ENCODE peak calls at places on chromosomes 3 and 15, in six cellular contexts. One of them, this sample, is unnamed.
A peak's percentile ranks its signal among the peaks of the same experiment; 100 is the strongest.

GRCh38 chr15:74041777-74042435 is 40.4 kb downstream of the GOLGA6A start:
- DNase-seq in GM10248: no peak
- DNase-seq in NCI-H2081 treated with DMSO at 0.1 percent for 48 hours: no peak
- DNase-seq in endothelial cell: no peak
- DNase-seq in NCI-H1694: no peak
- DNase-seq in brain microvascular endothelial cell: no peak
- DNase-seq in this sample: no peak

GRCh38 chr15:44727462-44728231 is 8.7 kb upstream of the TRIM69 start:
- DNase-seq in GM10248: no peak
- DNase-seq in NCI-H2081 treated with DMSO at 0.1 percent for 48 hours: no peak
- DNase-seq in endothelial cell: no peak
- DNase-seq in NCI-H1694: no peak
- DNase-seq in brain microvascular endothelial cell: no peak
- DNase-seq in this sample: no peak

GRCh38 chr3:191944835-191945234 is 483.9 kb downstream of the PYDC2 start:
- DNase-seq in GM10248: no peak
- DNase-seq in NCI-H2081 treated with DMSO at 0.1 percent for 48 hours: no peak
- DNase-seq in endothelial cell: no peak
- DNase-seq in NCI-H1694: no peak
- DNase-seq in brain microvascular endothelial cell: no peak
- DNase-seq in this sample: no peak

GRCh38 chr3:139388961-139389551 is 391 bp downstream of the COPB2 start:
- DNase-seq in GM10248: peak; percentile 24
- DNase-seq in NCI-H2081 treated with DMSO at 0.1 percent for 48 hours: no peak
- DNase-seq in endothelial cell: no peak
- DNase-seq in NCI-H1694: no peak
- DNase-seq in brain microvascular endothelial cell: no peak
- DNase-seq in this sample: peak; percentile 2

GRCh38 chr3:161560006-161560637 is 63.5 kb downstream of the OTOL1 start:
- DNase-seq in GM10248: no peak
- DNase-seq in NCI-H2081 treated with DMSO at 0.1 percent for 48 hours: no peak
- DNase-seq in endothelial cell: peak; percentile 65
- DNase-seq in NCI-H1694: peak; percentile 29
- DNase-seq in brain microvascular endothelial cell: peak; percentile 52
- DNase-seq in this sample: peak; percentile 10

GRCh38 chr3:50204804-50205718 is at the start of gene SLC38A3:
- DNase-seq in GM10248: no peak
- DNase-seq in NCI-H2081 treated with DMSO at 0.1 percent for 48 hours: no peak
- DNase-seq in endothelial cell: peak; percentile 58
- DNase-seq in NCI-H1694: no peak
- DNase-seq in brain microvascular endothelial cell: no peak
- DNase-seq in this sample: peak; percentile 83

GRCh38 chr15:89299896-89300295 is 34.7 kb downstream of the POLG start:
- DNase-seq in GM10248: no peak
- DNase-seq in NCI-H2081 treated with DMSO at 0.1 percent for 48 hours: no peak
- DNase-seq in endothelial cell: no peak
- DNase-seq in NCI-H1694: no peak
- DNase-seq in brain microvascular endothelial cell: peak; percentile 17
- DNase-seq in this sample: no peak

GRCh38 chr3:73164622-73165021 is 103.2 kb downstream of the EBLN2 start:
- DNase-seq in GM10248: no peak
- DNase-seq in NCI-H2081 treated with DMSO at 0.1 percent for 48 hours: no peak
- DNase-seq in endothelial cell: no peak
- DNase-seq in NCI-H1694: no peak
- DNase-seq in brain microvascular endothelial cell: no peak
- DNase-seq in this sample: no peak

GRCh38 chr3:116140100-116140689 is 305.1 kb downstream of the LSAMP start:
- DNase-seq in GM10248: no peak
- DNase-seq in NCI-H2081 treated with DMSO at 0.1 percent for 48 hours: peak; percentile 69
- DNase-seq in endothelial cell: no peak
- DNase-seq in NCI-H1694: peak; percentile 47
- DNase-seq in brain microvascular endothelial cell: no peak
- DNase-seq in this sample: no peak